ENCODE peak calls at places on chromosome 2, in six cellular contexts. G is HS-5; O is left cardiac atrium; F is stomach; N is activated CD4-positive, alpha-beta T cell treated with anti-CD3 and anti-CD28 coated beads, Interleukin-2, amount 50 U/mL, for 4 hours; B is non-pigmented ciliary epithelial cell. K is an unnamed sample.

GRCh38 chr2:36277876-36278523 is 77.6 kb upstream of the CRIM1 start:
- DNase-seq in G (no peak), O (no peak), N (no peak), F (no peak), B (peak; percentile 15), K (no peak)

GRCh38 chr2:212536385-212537310 is 2.0 kb downstream of the ERBB4 start:
- DNase-seq in O (peak; percentile 23), G (no peak), F (no peak), B (no peak), N (no peak), K (no peak)

GRCh38 chr2:27211241-27211942 is 449 bp upstream of the ATRAID start:
- DNase-seq in F (peak; percentile 79), O (no peak), N (no peak), G (no peak), B (no peak), K (no peak)

GRCh38 chr2:135055182-135055786 is 3.2 kb downstream of the RAB3GAP1 start:
- DNase-seq in G (peak; percentile 50), B (peak; percentile 45), F (no peak), N (no peak), O (no peak), K (no peak)

GRCh38 chr2:74763962-74764428 is 69.9 kb upstream of the HK2 start:
- DNase-seq in O (no peak), B (no peak), F (no peak), G (no peak), N (no peak), K (no peak)

GRCh38 chr2:217824223-217824622 is 178.6 kb downstream of the TNS1 start:
- DNase-seq in G (no peak), B (no peak), N (no peak), F (no peak), O (no peak), K (no peak)

GRCh38 chr2:41775381-41776025 is 272.3 kb upstream of the PKDCC start:
- DNase-seq in N (no peak), G (no peak), B (no peak), O (no peak), F (no peak), K (no peak)

GRCh38 chr2:226447896-226448295 is 351.7 kb downstream of the IRS1 start:
- DNase-seq in G (peak; percentile 84), B (no peak), N (no peak), F (no peak), O (no peak), K (no peak)

GRCh38 chr2:199405241-199405640 is 52.5 kb downstream of the SATB2 start:
- DNase-seq in N (no peak), F (no peak), B (peak; percentile 1), O (no peak), G (no peak), K (no peak)

GRCh38 chr2:191050640-191050987 is 36.6 kb upstream of the STAT1 start:
- DNase-seq in G (peak; percentile 58), N (no peak), B (no peak), F (no peak), O (no peak), K (no peak)

GRCh38 chr2:109355192-109355843 is 226.3 kb downstream of the SH3RF3 start:
- DNase-seq in N (no peak), G (no peak), F (peak; percentile 9), O (no peak), B (no peak), K (no peak)

GRCh38 chr2:13193075-13193474 is 476.3 kb downstream of the TRIB2 start:
- DNase-seq in F (no peak), B (peak; percentile 11), G (no peak), O (no peak), N (no peak), K (no peak)

GRCh38 chr2:85401844-85402243 is 8.3 kb downstream of the CAPG start:
- DNase-seq in N (no peak), O (no peak), G (no peak), B (no peak), F (no peak), K (no peak)

GRCh38 chr2:46574457-46575354 is 95.3 kb downstream of the TMEM247 start:
- DNase-seq in F (no peak), N (no peak), B (no peak), G (no peak), O (no peak), K (no peak)

GRCh38 chr2:231563378-231563961 is 29.2 kb upstream of the TEX44 start:
- DNase-seq in B (no peak), N (no peak), G (peak; percentile 15), O (peak; percentile 62), F (peak; percentile 33), K (no peak)

GRCh38 chr2:181234429-181235410 is 222.5 kb upstream of the ITGA4 start:
- DNase-seq in F (no peak), N (no peak), B (no peak), O (no peak), G (no peak), K (no peak)

GRCh38 chr2:70525032-70525431 is 28.6 kb downstream of the TGFA start:
- DNase-seq in F (peak; percentile 53), N (no peak), B (no peak), G (no peak), O (no peak), K (no peak)

GRCh38 chr2:176827269-176827668 is 385.3 kb upstream of the HNRNPA3 start:
- DNase-seq in B (no peak), G (no peak), N (no peak), O (no peak), F (no peak), K (no peak)

GRCh38 chr2:231181848-231182247 is 16.6 kb upstream of the ARMC9 start:
- DNase-seq in N (no peak), F (peak; percentile 42), B (no peak), G (no peak), O (peak; percentile 79), K (no peak)

GRCh38 chr2:220143336-220143735 is 515.9 kb downstream of the SLC4A3 start:
- DNase-seq in G (peak; percentile 85), N (no peak), F (no peak), B (peak; percentile 65), O (no peak), K (no peak)

GRCh38 chr2:191041418-191042161 is 27.6 kb upstream of the STAT1 start:
- DNase-seq in O (no peak), G (no peak), B (no peak), F (no peak), N (no peak), K (no peak)

GRCh38 chr2:225739328-225739727 is 339.8 kb downstream of the NYAP2 start:
- DNase-seq in N (no peak), O (no peak), G (no peak), F (no peak), B (no peak), K (no peak)

GRCh38 chr2:144449028-144449406 is 70.9 kb downstream of the ZEB2 start:
- DNase-seq in N (no peak), B (no peak), G (no peak), O (no peak), F (no peak), K (no peak)

GRCh38 chr2:28683100-28683706 is 68.4 kb upstream of the PPP1CB start:
- DNase-seq in O (peak; percentile 90), B (peak; percentile 76), N (no peak), G (no peak), F (peak; percentile 83), K (no peak)

GRCh38 chr2:142422769-142423168 is 292.0 kb upstream of the LRP1B start:
- DNase-seq in B (no peak), O (no peak), F (no peak), N (no peak), G (no peak), K (no peak)

GRCh38 chr2:67918471-67918870 is 144.3 kb downstream of the C1D start:
- DNase-seq in N (no peak), O (no peak), G (no peak), F (no peak), B (no peak), K (no peak)

GRCh38 chr2:13240061-13240460 is 523.3 kb downstream of the TRIB2 start:
- DNase-seq in B (no peak), F (no peak), O (no peak), N (no peak), G (no peak), K (no peak)

GRCh38 chr2:234488913-234489451 is 7.9 kb downstream of the ARL4C start:
- DNase-seq in N (peak; percentile 58), G (no peak), O (no peak), B (no peak), F (no peak), K (peak; percentile 63)

K was measured in activated effector memory CD4-positive, alpha-beta T cell treated with Interleukin-2 at 50 U/mL for 16 hours.